ENCODE peak calls at places on chromosomes 6 and 20, in five cellular contexts. One of them, this sample, is unnamed. For H3K9me3, the result is how much of the 10 kb centered on the place peaks cover.

GRCh38 chr6:33843086-33843695 is 39.4 kb upstream of the MLN start:
- DNase-seq in small intestine: no peak
- DNase-seq in breast epithelium: no peak
- DNase-seq in right lobe of liver: no peak
- DNase-seq in CD8-positive, alpha-beta memory T cell: no peak
- DNase-seq in this sample: no peak

GRCh38 chr6:136217002-136217401 is 33.1 kb downstream of the MTFR2 start:
- DNase-seq in small intestine: no peak
- DNase-seq in breast epithelium: no peak
- DNase-seq in right lobe of liver: no peak
- DNase-seq in CD8-positive, alpha-beta memory T cell: no peak
- DNase-seq in this sample: no peak

GRCh38 chr6:55643868-55644267 is 64.9 kb upstream of the HMGCLL1 start:
- DNase-seq in small intestine: no peak
- DNase-seq in breast epithelium: no peak
- DNase-seq in right lobe of liver: no peak
- DNase-seq in CD8-positive, alpha-beta memory T cell: no peak
- DNase-seq in this sample: no peak

GRCh38 chr6:143802833-143803565 is 40.1 kb upstream of the LTV1 start:
- DNase-seq in small intestine: no peak
- DNase-seq in breast epithelium: no peak
- DNase-seq in right lobe of liver: no peak
- DNase-seq in CD8-positive, alpha-beta memory T cell: no peak
- DNase-seq in this sample: no peak

GRCh38 chr6:52590634-52590985 is 13.8 kb upstream of the TRAM2 start:
- DNase-seq in small intestine: no peak
- DNase-seq in breast epithelium: no peak
- DNase-seq in right lobe of liver: no peak
- DNase-seq in CD8-positive, alpha-beta memory T cell: no peak
- DNase-seq in this sample: no peak

GRCh38 chr6:144797881-144798589 is 512.9 kb downstream of the UTRN start:
- DNase-seq in small intestine: no peak
- DNase-seq in breast epithelium: no peak
- DNase-seq in right lobe of liver: no peak
- DNase-seq in CD8-positive, alpha-beta memory T cell: no peak
- DNase-seq in this sample: no peak

GRCh38 chr20:17565164-17565845 is 4.6 kb upstream of the DSTN start:
- DNase-seq in small intestine: peak
- DNase-seq in breast epithelium: no peak
- DNase-seq in right lobe of liver: no peak
- DNase-seq in CD8-positive, alpha-beta memory T cell: no peak
- DNase-seq in this sample: no peak

GRCh38 chr6:56073761-56074160 is 173.6 kb downstream of the COL21A1 start:
- DNase-seq in small intestine: no peak
- DNase-seq in breast epithelium: no peak
- DNase-seq in right lobe of liver: no peak
- DNase-seq in CD8-positive, alpha-beta memory T cell: no peak
- DNase-seq in this sample: no peak

GRCh38 chr6:39496951-39497350 is 174.4 kb upstream of the KCNK16 start:
- DNase-seq in small intestine: no peak
- DNase-seq in breast epithelium: no peak
- DNase-seq in right lobe of liver: peak
- DNase-seq in CD8-positive, alpha-beta memory T cell: no peak
- DNase-seq in this sample: no peak

GRCh38 chr20:46746972-46747371 is 37.5 kb downstream of the SLC2A10 start:
- DNase-seq in small intestine: no peak
- DNase-seq in breast epithelium: no peak
- DNase-seq in right lobe of liver: no peak
- DNase-seq in CD8-positive, alpha-beta memory T cell: no peak
- DNase-seq in this sample: no peak

GRCh38 chr6:41546866-41547798 is 951 bp downstream of the FOXP4 start:
- DNase-seq in small intestine: peak
- DNase-seq in breast epithelium: peak
- DNase-seq in right lobe of liver: peak
- DNase-seq in CD8-positive, alpha-beta memory T cell: peak
- DNase-seq in this sample: no peak

GRCh38 chr6:8535505-8535904 is 100.2 kb upstream of the SLC35B3 start:
- DNase-seq in small intestine: no peak
- DNase-seq in breast epithelium: no peak
- DNase-seq in right lobe of liver: no peak
- DNase-seq in CD8-positive, alpha-beta memory T cell: no peak
- DNase-seq in this sample: no peak

GRCh38 chr6:11712760-11713159 is 65.8 kb downstream of the ADTRP start:
- DNase-seq in small intestine: no peak
- DNase-seq in breast epithelium: no peak
- DNase-seq in right lobe of liver: peak
- DNase-seq in CD8-positive, alpha-beta memory T cell: no peak
- DNase-seq in this sample: no peak

GRCh38 chr20:50523552-50524167 is 13.5 kb downstream of the PTPN1 start:
- DNase-seq in small intestine: peak
- DNase-seq in breast epithelium: no peak
- DNase-seq in right lobe of liver: no peak
- DNase-seq in CD8-positive, alpha-beta memory T cell: no peak
- DNase-seq in this sample: no peak

GRCh38 chr6:7515363-7515762 is 26.1 kb upstream of the DSP start:
- DNase-seq in small intestine: no peak
- DNase-seq in breast epithelium: no peak
- DNase-seq in right lobe of liver: no peak
- DNase-seq in CD8-positive, alpha-beta memory T cell: no peak
- DNase-seq in this sample: no peak

GRCh38 chr20:8043687-8044278 is 24.2 kb upstream of the TMX4 start:
- DNase-seq in small intestine: peak
- DNase-seq in breast epithelium: no peak
- DNase-seq in right lobe of liver: no peak
- DNase-seq in CD8-positive, alpha-beta memory T cell: no peak
- DNase-seq in this sample: no peak

GRCh38 chr20:63843778-63844177 is 12.7 kb upstream of the ZBTB46 start:
- DNase-seq in small intestine: no peak
- DNase-seq in breast epithelium: no peak
- DNase-seq in right lobe of liver: no peak
- DNase-seq in CD8-positive, alpha-beta memory T cell: no peak
- DNase-seq in this sample: no peak

GRCh38 chr6:50353603-50354002 is 303.9 kb upstream of the DEFB112 start:
- DNase-seq in small intestine: no peak
- DNase-seq in breast epithelium: no peak
- DNase-seq in right lobe of liver: no peak
- DNase-seq in CD8-positive, alpha-beta memory T cell: no peak
- DNase-seq in this sample: no peak
- H3K9me3 ChIP-seq in small intestine: under half
- H3K9me3 ChIP-seq in breast epithelium: under half
- H3K9me3 ChIP-seq in right lobe of liver: under half
- H3K9me3 ChIP-seq in CD8-positive, alpha-beta memory T cell: under half
- H3K9me3 ChIP-seq in this sample: under half

GRCh38 chr6:69622230-69622629 is 174.6 kb downstream of the LMBRD1 start:
- DNase-seq in small intestine: no peak
- DNase-seq in breast epithelium: no peak
- DNase-seq in right lobe of liver: no peak
- DNase-seq in CD8-positive, alpha-beta memory T cell: no peak
- DNase-seq in this sample: no peak
- H3K9me3 ChIP-seq in small intestine: under half
- H3K9me3 ChIP-seq in breast epithelium: under half
- H3K9me3 ChIP-seq in right lobe of liver: under half
- H3K9me3 ChIP-seq in CD8-positive, alpha-beta memory T cell: under half
- H3K9me3 ChIP-seq in this sample: under half

GRCh38 chr6:168428052-168428829 is 12.7 kb upstream of the SMOC2 start:
- DNase-seq in small intestine: peak
- DNase-seq in breast epithelium: no peak
- DNase-seq in right lobe of liver: no peak
- DNase-seq in CD8-positive, alpha-beta memory T cell: no peak
- DNase-seq in this sample: no peak

GRCh38 chr6:168427184-168427583 is 13.8 kb upstream of the SMOC2 start:
- DNase-seq in small intestine: no peak
- DNase-seq in breast epithelium: no peak
- DNase-seq in right lobe of liver: no peak
- DNase-seq in CD8-positive, alpha-beta memory T cell: no peak
- DNase-seq in this sample: no peak

GRCh38 chr6:168428863-168429262 is 12.1 kb upstream of the SMOC2 start:
- DNase-seq in small intestine: no peak
- DNase-seq in breast epithelium: no peak
- DNase-seq in right lobe of liver: no peak
- DNase-seq in CD8-positive, alpha-beta memory T cell: no peak
- DNase-seq in this sample: no peak

GRCh38 chr6:168433898-168434297 is 7.1 kb upstream of the SMOC2 start:
- DNase-seq in small intestine: no peak
- DNase-seq in breast epithelium: no peak
- DNase-seq in right lobe of liver: no peak
- DNase-seq in CD8-positive, alpha-beta memory T cell: no peak
- DNase-seq in this sample: no peak

DNA sequence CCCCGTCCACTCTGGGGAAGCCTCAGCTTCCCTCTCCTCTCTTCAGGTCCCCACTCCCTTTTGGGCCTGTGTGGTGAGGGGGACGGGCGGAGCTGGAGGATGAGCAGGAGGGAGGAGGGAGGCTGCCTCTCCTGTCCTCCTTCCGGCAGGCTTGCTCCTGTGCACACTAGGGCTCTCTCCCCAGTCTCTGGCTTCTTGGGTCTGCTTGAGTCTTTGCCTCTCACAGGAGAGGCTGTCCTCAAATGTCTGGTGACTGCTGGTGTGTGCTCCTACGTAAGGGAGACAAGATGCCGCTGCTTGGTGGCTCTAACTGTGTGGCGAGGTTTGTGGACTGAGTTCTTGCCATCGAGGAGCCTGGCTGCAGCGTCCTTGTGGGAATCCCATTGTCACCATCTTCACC is 8.8 kb upstream of the SMOC2 start:
- DNase-seq in small intestine: no peak
- DNase-seq in breast epithelium: no peak
- DNase-seq in right lobe of liver: no peak
- DNase-seq in CD8-positive, alpha-beta memory T cell: no peak
- DNase-seq in this sample: no peak
- H3K9me3 ChIP-seq in small intestine: under half
- H3K9me3 ChIP-seq in breast epithelium: under half
- H3K9me3 ChIP-seq in right lobe of liver: under half
- H3K9me3 ChIP-seq in CD8-positive, alpha-beta memory T cell: under half
- H3K9me3 ChIP-seq in this sample: under half

GRCh38 chr6:168517742-168518347 is 76.9 kb downstream of the SMOC2 start:
- DNase-seq in small intestine: no peak
- DNase-seq in breast epithelium: no peak
- DNase-seq in right lobe of liver: no peak
- DNase-seq in CD8-positive, alpha-beta memory T cell: no peak
- DNase-seq in this sample: no peak

GRCh38 chr6:168515376-168515775 is 74.4 kb downstream of the SMOC2 start:
- DNase-seq in small intestine: no peak
- DNase-seq in breast epithelium: no peak
- DNase-seq in right lobe of liver: no peak
- DNase-seq in CD8-positive, alpha-beta memory T cell: no peak
- DNase-seq in this sample: no peak

GRCh38 chr6:168516941-168517741 is 76.2 kb downstream of the SMOC2 start:
- DNase-seq in small intestine: no peak
- DNase-seq in breast epithelium: no peak
- DNase-seq in right lobe of liver: no peak
- DNase-seq in CD8-positive, alpha-beta memory T cell: no peak
- DNase-seq in this sample: no peak

GRCh38 chr6:168518867-168519266 is 77.9 kb downstream of the SMOC2 start:
- DNase-seq in small intestine: no peak
- DNase-seq in breast epithelium: no peak
- DNase-seq in right lobe of liver: no peak
- DNase-seq in CD8-positive, alpha-beta memory T cell: no peak
- DNase-seq in this sample: no peak

DNA sequence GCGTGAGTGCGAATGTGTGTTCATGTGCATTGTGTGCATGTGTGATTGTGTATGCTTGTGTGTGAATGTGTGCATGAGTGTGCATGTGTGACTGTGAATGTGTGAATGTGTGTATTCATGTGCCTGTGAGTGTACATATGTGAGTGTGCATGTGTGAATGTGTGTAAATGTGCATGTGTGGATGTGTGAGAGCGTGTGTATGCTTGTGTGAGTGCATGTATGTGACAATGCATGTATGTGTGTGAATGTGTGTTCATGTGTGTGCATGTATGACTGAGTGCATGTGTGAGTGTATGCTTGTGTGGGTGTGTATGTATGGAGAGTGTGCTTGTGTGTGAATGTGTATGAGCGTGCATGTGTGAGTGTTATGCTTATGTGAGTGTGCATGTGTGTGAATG is 77.4 kb downstream of the SMOC2 start:
- DNase-seq in small intestine: no peak
- DNase-seq in breast epithelium: no peak
- DNase-seq in right lobe of liver: no peak
- DNase-seq in CD8-positive, alpha-beta memory T cell: no peak
- DNase-seq in this sample: no peak
- H3K9me3 ChIP-seq in small intestine: under half
- H3K9me3 ChIP-seq in breast epithelium: under half
- H3K9me3 ChIP-seq in right lobe of liver: under half
- H3K9me3 ChIP-seq in CD8-positive, alpha-beta memory T cell: under half
- H3K9me3 ChIP-seq in this sample: under half

DNA sequence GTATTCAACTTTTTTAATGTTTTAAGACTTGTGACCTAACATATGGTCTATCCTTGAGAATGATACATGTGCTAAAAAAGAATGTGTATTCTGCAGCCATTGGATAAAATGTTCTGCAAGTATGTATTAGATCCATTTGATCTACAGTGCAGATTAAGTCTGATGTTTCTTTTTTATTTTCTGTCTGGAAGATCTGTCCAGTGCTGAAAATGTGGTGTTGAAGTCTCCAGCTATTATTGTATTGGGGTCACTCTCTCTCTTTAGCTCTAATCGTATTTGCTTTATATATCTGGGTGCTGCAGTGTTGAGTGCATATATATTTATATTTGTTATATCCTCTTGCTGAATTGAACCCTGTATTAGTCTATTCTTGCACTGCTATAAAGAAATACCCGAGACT is 44.2 kb upstream of the TRIM39 start:
- DNase-seq in small intestine: no peak
- DNase-seq in breast epithelium: no peak
- DNase-seq in right lobe of liver: no peak
- DNase-seq in CD8-positive, alpha-beta memory T cell: no peak
- DNase-seq in this sample: no peak
- H3K9me3 ChIP-seq in small intestine: under half
- H3K9me3 ChIP-seq in breast epithelium: half or more
- H3K9me3 ChIP-seq in right lobe of liver: under half
- H3K9me3 ChIP-seq in CD8-positive, alpha-beta memory T cell: half or more
- H3K9me3 ChIP-seq in this sample: under half